ENCODE peak calls at places on chromosomes 1 and 21, in five cellular contexts. Y is adrenal gland; G is transverse colon; L is GM06990; X is CD4-positive, alpha-beta memory T cell. R is an unnamed sample.

GRCh38 chr1:8516793-8517556 is 199.1 kb downstream of the SLC45A1 start:
- DNase-seq in Y (no peak), G (no peak), L (no peak), X (no peak), R (no peak)

GRCh38 chr1:30657131-30658013 is 66.0 kb downstream of the MATN1 start:
- DNase-seq in Y (no peak), G (peak), L (no peak), X (no peak), R (no peak)

GRCh38 chr1:212699104-212699838 is 369 bp downstream of the BATF3 start:
- DNase-seq in Y (peak), G (peak), L (peak), X (peak), R (no peak)

GRCh38 chr1:72282271-72282656 is at the start of gene NEGR1:
- DNase-seq in Y (peak), G (peak), L (peak), X (no peak), R (no peak)

GRCh38 chr1:219746141-219746540 is 133.2 kb upstream of the ZC3H11B start:
- DNase-seq in Y (no peak), G (no peak), L (no peak), X (no peak), R (no peak)

GRCh38 chr21:26684866-26685265 is 111.8 kb upstream of the CYYR1 start:
- DNase-seq in Y (no peak), G (no peak), L (no peak), X (no peak), R (no peak)

GRCh38 chr1:145901312-145902021 is 8.4 kb downstream of the ITGA10 start:
- DNase-seq in Y (peak), G (no peak), L (no peak), X (no peak), R (no peak)

GRCh38 chr1:21338568-21339401 is 48.5 kb upstream of the ECE1 start:
- DNase-seq in Y (peak), G (peak), L (no peak), X (no peak), R (no peak)

GRCh38 chr1:235014756-235015155 is 113.9 kb downstream of the TOMM20 start:
- DNase-seq in Y (no peak), G (no peak), L (no peak), X (no peak), R (no peak)

GRCh38 chr1:44012941-44013609 is 18.2 kb downstream of the SLC6A9 start:
- DNase-seq in Y (no peak), G (no peak), L (no peak), X (no peak), R (no peak)

GRCh38 chr21:17512245-17513213 is at the start of gene CXADR:
- DNase-seq in Y (peak), G (peak), L (peak), X (peak), R (no peak)

GRCh38 chr1:181501612-181502011 is 18.3 kb downstream of the CACNA1E start:
- DNase-seq in Y (no peak), G (no peak), L (no peak), X (no peak), R (no peak)

GRCh38 chr1:227574926-227575325 is 11.6 kb downstream of the ZNF678 start:
- DNase-seq in Y (no peak), G (no peak), L (no peak), X (no peak), R (no peak)

GRCh38 chr1:173052681-173053196 is 2.0 kb upstream of the TNFSF18 start:
- DNase-seq in Y (no peak), G (no peak), L (no peak), X (no peak), R (no peak)

GRCh38 chr1:167373398-167373797 is 144.9 kb downstream of the CD247 start:
- DNase-seq in Y (no peak), G (no peak), L (no peak), X (no peak), R (no peak)

GRCh38 chr21:35730325-35730724 is 330.0 kb downstream of the SETD4 start:
- DNase-seq in Y (no peak), G (no peak), L (no peak), X (no peak), R (no peak)

GRCh38 chr1:36762174-36762573 is 272.1 kb downstream of the GRIK3 start:
- DNase-seq in Y (no peak), G (no peak), L (no peak), X (no peak), R (no peak)

GRCh38 chr1:171433451-171433850 is 51.9 kb upstream of the PRRC2C start:
- DNase-seq in Y (no peak), G (no peak), L (no peak), X (no peak), R (no peak)

GRCh38 chr1:74246266-74246665 is 11.1 kb downstream of the TNNI3K start:
- DNase-seq in Y (no peak), G (no peak), L (no peak), X (no peak), R (no peak)

GRCh38 chr1:244231193-244231571 is 180.1 kb downstream of the ZBTB18 start:
- DNase-seq in Y (no peak), G (no peak), L (no peak), X (no peak), R (no peak)

GRCh38 chr1:153945131-153945794 is 1.3 kb downstream of the DENND4B start:
- DNase-seq in Y (peak), G (peak), L (peak), X (peak), R (no peak)

GRCh38 chr1:156154317-156154749 is 948 bp downstream of the SEMA4A start:
- DNase-seq in Y (no peak), G (peak), L (peak), X (no peak), R (peak)

GRCh38 chr1:29379438-29380073 is 143.2 kb downstream of the PTPRU start:
- DNase-seq in Y (peak), G (no peak), L (no peak), X (no peak), R (no peak)

GRCh38 chr1:16375521-16376359 is 8.7 kb downstream of the SZRD1 start:
- DNase-seq in Y (peak), G (no peak), L (no peak), X (no peak), R (no peak)

GRCh38 chr1:225733254-225733653 is 44.4 kb upstream of the SRP9 start:
- DNase-seq in Y (peak), G (no peak), L (no peak), X (no peak), R (no peak)

GRCh38 chr21:37198989-37199924 is 67.9 kb downstream of the VPS26C start:
- DNase-seq in Y (no peak), G (no peak), L (no peak), X (no peak), R (no peak)

GRCh38 chr1:31224102-31224501 is 15.6 kb downstream of the NKAIN1 start:
- DNase-seq in Y (no peak), G (peak), L (no peak), X (no peak), R (no peak)

GRCh38 chr1:111920221-111921024 is 69.0 kb downstream of the KCND3 start:
- DNase-seq in Y (no peak), G (no peak), L (no peak), X (no peak), R (no peak)

GRCh38 chr1:61287734-61288133 is 205.4 kb downstream of the NFIA start:
- DNase-seq in Y (no peak), G (no peak), L (no peak), X (no peak), R (no peak)

GRCh38 chr1:235307158-235308124 is 20.5 kb downstream of the ARID4B start:
- DNase-seq in Y (no peak), G (no peak), L (no peak), X (no peak), R (no peak)

GRCh38 chr1:100616121-100616621 is 78.2 kb downstream of the GPR88 start:
- DNase-seq in Y (no peak), G (no peak), L (no peak), X (no peak), R (no peak)

GRCh38 chr1:228374711-228375577 is 31.7 kb downstream of the TRIM11 start:
- DNase-seq in Y (peak), G (peak), L (no peak), X (no peak), R (no peak)

GRCh38 chr1:154431586-154432373 is 26.6 kb downstream of the IL6R start:
- DNase-seq in Y (no peak), G (no peak), L (no peak), X (no peak), R (no peak)

GRCh38 chr1:9538669-9539164 is 548 bp upstream of the SLC25A33 start:
- DNase-seq in Y (peak), G (peak), L (no peak), X (no peak), R (no peak)

GRCh38 chr1:9539165-9539828 is at the start of gene SLC25A33:
- DNase-seq in Y (peak), G (peak), L (peak), X (peak), R (peak)

GRCh38 chr1:9536301-9536700 is 3.0 kb upstream of the SLC25A33 start:
- DNase-seq in Y (no peak), G (no peak), L (no peak), X (no peak), R (no peak)

GRCh38 chr1:9537863-9538668 is 1.2 kb upstream of the SLC25A33 start:
- DNase-seq in Y (no peak), G (peak), L (no peak), X (no peak), R (no peak)

GRCh38 chr1:9534953-9535352 is 4.3 kb upstream of the SLC25A33 start:
- DNase-seq in Y (no peak), G (peak), L (no peak), X (no peak), R (no peak)
- H3K4me3 ChIP-seq in Y (no peak), G (no peak), L (no peak), X (no peak), R (no peak)

DNA sequence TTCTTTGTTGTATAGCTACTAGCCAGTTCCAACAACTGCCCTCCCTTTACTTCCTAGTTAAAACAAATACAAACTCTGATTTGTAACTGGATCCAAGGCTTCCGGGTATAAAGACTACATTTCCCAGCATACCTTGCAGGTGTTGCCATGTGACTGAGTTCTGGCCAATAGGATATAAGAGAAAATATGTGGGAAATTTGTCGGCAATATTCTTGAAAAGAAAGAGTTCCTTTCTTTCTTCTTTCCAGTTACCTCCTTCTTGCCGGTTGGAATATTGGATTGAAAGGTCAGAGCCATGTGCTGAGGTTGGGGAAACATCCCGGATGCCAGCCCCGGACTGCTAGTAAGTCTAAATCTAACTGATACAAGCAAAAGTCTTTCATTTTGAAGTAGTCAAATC is 23.0 kb upstream of the ZBTB40 start:
- DNase-seq in Y (peak), G (peak), L (no peak), X (peak), R (no peak)
- H3K4me3 ChIP-seq in Y (no peak), G (no peak), L (peak), X (no peak), R (peak)

DNA sequence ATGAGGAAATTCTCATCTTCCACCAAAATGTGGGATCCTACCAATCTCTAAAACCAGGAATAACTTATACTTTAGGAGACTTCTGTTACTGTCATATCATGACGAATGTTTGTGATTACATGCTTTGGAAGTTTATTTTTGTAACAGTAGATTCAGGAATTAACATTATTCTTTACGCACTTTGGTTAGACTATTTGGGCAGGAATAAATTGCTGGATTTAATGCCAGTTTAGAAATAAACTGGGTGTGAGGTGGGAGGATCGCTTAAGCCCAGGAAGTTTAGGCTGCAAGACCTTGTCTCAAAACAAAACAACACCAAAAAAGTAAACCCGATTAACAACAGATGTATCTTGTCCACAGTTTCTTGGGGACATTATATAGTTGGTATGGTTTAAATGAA is 52.1 kb downstream of the MIGA1 start:
- DNase-seq in Y (no peak), G (no peak), L (no peak), X (no peak), R (no peak)
- H3K4me3 ChIP-seq in Y (no peak), G (no peak), L (no peak), X (no peak), R (no peak)

DNA sequence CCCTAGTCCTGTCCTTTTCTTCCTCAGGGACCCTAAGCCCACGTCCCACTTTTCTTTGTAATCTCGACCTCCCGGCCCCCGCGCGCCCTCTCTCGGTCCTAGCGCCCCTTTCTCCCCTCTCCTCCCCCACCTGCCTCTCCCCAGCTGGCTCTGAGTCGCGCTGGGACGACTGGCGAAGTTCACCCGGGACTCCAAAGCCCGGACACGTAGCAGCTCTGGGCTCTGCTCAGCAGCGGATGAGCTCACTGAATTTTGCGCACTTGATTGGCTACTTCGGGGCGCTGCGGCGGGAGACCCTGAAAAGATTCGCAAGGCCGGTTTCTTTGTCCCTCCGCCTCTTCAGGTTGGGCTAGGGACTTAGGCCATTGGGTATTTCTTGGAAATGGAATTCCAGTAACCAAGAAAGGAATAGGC is 16.3 kb upstream of the ACKR1 start:
- DNase-seq in Y (peak), G (peak), L (peak), X (no peak), R (no peak)
- H3K4me3 ChIP-seq in Y (no peak), G (no peak), L (peak), X (no peak), R (peak)

DNA sequence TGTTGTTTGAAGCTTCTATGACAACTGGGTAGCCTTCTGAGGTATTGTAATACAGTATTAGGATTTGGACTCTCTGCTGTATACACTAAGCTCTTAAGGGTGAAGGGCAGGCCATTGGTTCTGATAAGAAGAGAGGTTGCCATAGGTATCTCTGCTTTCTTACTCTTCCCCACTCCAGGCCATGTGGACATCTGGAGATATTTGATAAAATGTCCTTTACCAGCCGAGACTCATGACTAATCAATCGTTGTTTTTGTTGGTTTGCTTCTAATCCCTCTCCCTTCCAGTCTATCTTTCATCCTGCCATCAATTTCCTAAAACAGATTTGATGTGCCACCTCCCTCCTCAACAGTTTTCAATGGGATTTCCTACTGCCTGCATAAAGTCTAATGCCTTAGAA is 64.6 kb upstream of the WDR26 start:
- DNase-seq in Y (no peak), G (no peak), L (no peak), X (no peak), R (no peak)
- H3K4me3 ChIP-seq in Y (no peak), G (no peak), L (no peak), X (no peak), R (no peak)

R was measured in GM12864.